ENCODE peak calls at places on chromosomes 2 and 18, in four cellular contexts. One of them, this sample, is unnamed. For H3K27me3, the result is how much of the 10 kb centered on the place peaks cover.

GRCh38 chr2:151845481-151845880 is 17.3 kb upstream of the ARL5A start:
- DNase-seq in uterus: no peak
- DNase-seq in right atrium auricular region: no peak
- DNase-seq in left lung: no peak
- DNase-seq in this sample: no peak

GRCh38 chr2:172734711-172735645 is 667 bp upstream of the RAPGEF4 start:
- DNase-seq in uterus: no peak
- DNase-seq in right atrium auricular region: no peak
- DNase-seq in left lung: no peak
- DNase-seq in this sample: no peak

GRCh38 chr2:121596221-121597080 is 52.8 kb downstream of the CLASP1 start:
- DNase-seq in uterus: no peak
- DNase-seq in right atrium auricular region: no peak
- DNase-seq in left lung: peak
- DNase-seq in this sample: no peak

GRCh38 chr2:84879595-84880394 is 1.1 kb downstream of the TRABD2A start:
- DNase-seq in uterus: no peak
- DNase-seq in right atrium auricular region: peak
- DNase-seq in left lung: no peak
- DNase-seq in this sample: no peak

GRCh38 chr2:71938659-71939587 is 208.7 kb downstream of the CYP26B1 start:
- DNase-seq in uterus: no peak
- DNase-seq in right atrium auricular region: peak
- DNase-seq in left lung: no peak
- DNase-seq in this sample: peak

GRCh38 chr2:74894261-74895030 is 60.5 kb downstream of the HK2 start:
- DNase-seq in uterus: no peak
- DNase-seq in right atrium auricular region: peak
- DNase-seq in left lung: no peak
- DNase-seq in this sample: no peak

GRCh38 chr18:39318462-39318861 is 1752.9 kb upstream of the CELF4 start:
- DNase-seq in uterus: no peak
- DNase-seq in right atrium auricular region: no peak
- DNase-seq in left lung: no peak
- DNase-seq in this sample: no peak

GRCh38 chr2:71879509-71880184 is 268.0 kb downstream of the CYP26B1 start:
- DNase-seq in uterus: no peak
- DNase-seq in right atrium auricular region: no peak
- DNase-seq in left lung: no peak
- DNase-seq in this sample: no peak

GRCh38 chr2:14903709-14904374 is 271.3 kb downstream of the LRATD1 start:
- DNase-seq in uterus: no peak
- DNase-seq in right atrium auricular region: no peak
- DNase-seq in left lung: no peak
- DNase-seq in this sample: no peak

DNA sequence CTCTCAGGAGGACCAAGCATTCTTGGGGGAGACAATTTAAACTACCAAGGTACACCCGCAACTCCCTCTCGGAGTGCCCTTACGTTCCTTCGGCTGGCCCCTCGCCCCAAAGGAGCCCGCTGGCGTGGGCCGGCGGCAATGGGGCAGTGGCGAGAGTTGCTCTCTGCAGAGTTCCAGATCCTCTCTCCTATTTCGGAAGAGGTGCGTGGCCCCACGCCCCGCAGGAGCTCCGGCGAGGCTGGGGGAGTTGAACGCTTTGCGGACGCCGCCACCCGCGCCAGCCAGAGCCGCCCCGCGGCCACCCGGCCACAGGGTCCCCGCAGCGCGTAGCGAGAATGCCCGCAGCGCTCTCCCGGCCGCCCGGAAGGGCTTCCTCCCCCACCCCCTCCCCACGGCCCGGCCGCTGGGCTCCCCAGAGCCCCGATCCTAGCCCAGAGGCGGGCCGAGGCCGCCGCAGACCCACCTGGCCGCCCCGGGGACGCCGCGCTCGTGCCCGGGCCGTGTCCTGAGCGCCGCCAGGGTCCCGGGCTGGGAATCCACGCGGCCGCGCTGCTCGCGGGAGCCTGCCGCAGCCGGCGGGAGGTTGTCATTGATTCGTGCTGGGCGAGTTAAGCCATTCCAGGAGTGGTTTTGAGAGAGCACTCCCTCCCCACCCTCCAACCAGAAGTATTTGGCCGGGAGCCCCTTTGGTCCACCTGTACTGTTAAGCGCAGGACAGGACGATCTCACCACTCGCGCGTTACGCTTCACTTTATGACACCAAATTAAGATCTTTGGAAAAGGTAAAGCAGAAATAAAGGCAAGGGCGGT is 206.3 kb upstream of the SMAD2 start:
- DNase-seq in uterus: peak
- DNase-seq in right atrium auricular region: no peak
- DNase-seq in left lung: peak
- DNase-seq in this sample: no peak
- H3K27me3 ChIP-seq in uterus: under half
- H3K27me3 ChIP-seq in right atrium auricular region: under half
- H3K27me3 ChIP-seq in left lung: under half
- H3K27me3 ChIP-seq in this sample: under half

DNA sequence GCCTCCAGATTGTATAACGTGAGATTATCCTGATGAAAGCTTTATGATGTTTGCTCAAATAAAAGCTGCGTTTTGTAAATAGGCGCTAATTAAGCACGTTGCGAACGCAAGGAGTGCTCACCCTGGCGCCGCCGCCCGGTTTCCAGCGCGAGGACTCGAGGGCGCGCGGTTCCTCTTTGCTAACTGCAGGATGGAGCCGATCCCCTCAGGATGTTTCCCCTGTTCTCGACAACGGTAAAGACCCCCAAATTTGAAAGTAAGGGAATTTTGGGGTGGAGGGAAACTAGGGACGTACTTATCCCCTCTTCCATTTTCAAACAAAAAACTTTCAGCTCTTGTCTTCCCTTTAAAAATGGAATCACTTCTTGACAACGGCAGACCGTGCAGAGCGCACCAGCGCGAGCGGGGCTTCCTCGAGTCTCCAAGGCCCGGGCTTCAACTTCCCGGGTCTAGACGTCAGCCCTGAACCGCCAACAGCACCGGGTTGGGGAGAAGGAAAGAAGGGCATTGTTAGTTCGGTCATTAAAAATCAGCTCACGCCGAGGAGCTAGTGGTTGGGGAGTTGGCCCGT is 1.1 kb upstream of the GBX2 start:
- DNase-seq in uterus: no peak
- DNase-seq in right atrium auricular region: no peak
- DNase-seq in left lung: no peak
- DNase-seq in this sample: no peak
- H3K27me3 ChIP-seq in uterus: half or more
- H3K27me3 ChIP-seq in right atrium auricular region: half or more
- H3K27me3 ChIP-seq in left lung: half or more
- H3K27me3 ChIP-seq in this sample: half or more

GRCh38 chr2:178208817-178209216 is 14.5 kb downstream of the OSBPL6 start:
- DNase-seq in uterus: no peak
- DNase-seq in right atrium auricular region: no peak
- DNase-seq in left lung: no peak
- DNase-seq in this sample: no peak

GRCh38 chr2:178211460-178211859 is 17.1 kb downstream of the OSBPL6 start:
- DNase-seq in uterus: no peak
- DNase-seq in right atrium auricular region: no peak
- DNase-seq in left lung: no peak
- DNase-seq in this sample: no peak

GRCh38 chr2:178208336-178208735 is 14.0 kb downstream of the OSBPL6 start:
- DNase-seq in uterus: no peak
- DNase-seq in right atrium auricular region: no peak
- DNase-seq in left lung: no peak
- DNase-seq in this sample: no peak

GRCh38 chr2:178205853-178206516 is 11.7 kb downstream of the OSBPL6 start:
- DNase-seq in uterus: no peak
- DNase-seq in right atrium auricular region: no peak
- DNase-seq in left lung: no peak
- DNase-seq in this sample: no peak

DNA sequence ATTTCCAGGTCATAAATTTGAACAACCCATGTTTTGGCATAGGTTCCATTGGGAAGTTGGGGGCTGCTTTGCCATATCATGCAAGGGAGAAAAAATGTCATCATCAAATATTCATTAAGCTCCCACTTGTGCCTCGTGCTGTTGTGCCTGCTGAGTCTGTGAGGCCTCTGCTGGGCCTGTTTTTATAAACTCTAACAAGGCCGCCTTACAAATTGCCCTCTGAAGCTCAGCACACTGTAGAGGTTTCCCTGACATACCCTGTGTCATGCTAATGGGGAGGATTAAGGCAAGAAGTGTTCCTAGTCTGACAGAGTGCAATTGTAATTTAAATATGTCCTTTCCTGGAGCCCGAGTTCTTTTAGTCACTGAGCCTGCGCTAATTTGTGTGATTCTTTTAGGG is 17.6 kb downstream of the OSBPL6 start:
- DNase-seq in uterus: no peak
- DNase-seq in right atrium auricular region: no peak
- DNase-seq in left lung: no peak
- DNase-seq in this sample: no peak
- H3K27me3 ChIP-seq in uterus: under half
- H3K27me3 ChIP-seq in right atrium auricular region: under half
- H3K27me3 ChIP-seq in left lung: under half
- H3K27me3 ChIP-seq in this sample: under half

GRCh38 chr2:24046599-24046929 is 627 bp downstream of the WDCP start:
- DNase-seq in uterus: no peak
- DNase-seq in right atrium auricular region: no peak
- DNase-seq in left lung: no peak
- DNase-seq in this sample: no peak

GRCh38 chr2:24047703-24048033 is 477 bp upstream of the WDCP start:
- DNase-seq in uterus: no peak
- DNase-seq in right atrium auricular region: no peak
- DNase-seq in left lung: no peak
- DNase-seq in this sample: no peak

GRCh38 chr2:24045511-24046508 is 1.4 kb downstream of the WDCP start:
- DNase-seq in uterus: no peak
- DNase-seq in right atrium auricular region: no peak
- DNase-seq in left lung: no peak
- DNase-seq in this sample: no peak

GRCh38 chr2:24048662-24049484 is 668 bp upstream of the FKBP1B start:
- DNase-seq in uterus: no peak
- DNase-seq in right atrium auricular region: no peak
- DNase-seq in left lung: no peak
- DNase-seq in this sample: no peak

DNA sequence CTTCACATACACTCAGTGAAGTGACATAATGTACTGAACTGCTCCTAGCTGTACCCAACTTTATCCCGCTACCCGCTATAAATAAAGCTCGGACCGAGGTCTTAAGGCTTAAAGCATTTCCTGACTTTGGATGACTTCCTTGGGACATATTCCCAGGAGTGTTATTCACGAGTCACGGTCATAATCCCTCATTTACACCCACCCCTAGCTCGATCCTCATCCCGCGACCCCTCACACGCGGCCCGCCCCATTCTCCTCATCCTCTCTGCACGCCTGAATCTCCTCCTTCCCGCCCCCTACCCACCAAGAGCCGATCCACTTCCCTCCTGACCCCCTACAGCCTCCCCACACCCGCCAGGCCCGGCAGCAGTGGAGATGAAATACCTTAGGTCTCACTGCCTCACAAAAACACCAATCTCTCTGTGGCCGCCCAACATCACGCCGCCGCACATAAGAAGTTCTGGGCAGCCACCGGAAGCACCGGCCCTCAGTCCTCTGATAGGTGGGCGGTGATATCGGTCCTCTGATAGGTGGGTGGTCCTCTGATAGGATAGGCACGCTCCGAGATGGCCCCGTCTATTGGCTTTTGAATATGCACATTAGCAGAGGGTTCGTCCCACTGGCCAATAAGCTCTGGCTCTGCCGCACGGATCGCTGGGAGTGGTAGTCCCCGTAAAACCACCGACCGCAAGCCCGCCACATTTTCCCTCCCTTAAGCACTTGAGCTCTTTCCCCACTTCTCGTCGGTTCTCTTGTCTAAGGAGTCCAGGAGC is at the start of gene WDCP:
- DNase-seq in uterus: peak
- DNase-seq in right atrium auricular region: peak
- DNase-seq in left lung: peak
- DNase-seq in this sample: peak
- H3K27me3 ChIP-seq in uterus: under half
- H3K27me3 ChIP-seq in right atrium auricular region: under half
- H3K27me3 ChIP-seq in left lung: under half
- H3K27me3 ChIP-seq in this sample: under half

GRCh38 chr18:78827141-78827540 is 152.5 kb upstream of the SALL3 start:
- DNase-seq in uterus: no peak
- DNase-seq in right atrium auricular region: no peak
- DNase-seq in left lung: no peak
- DNase-seq in this sample: no peak
- H3K27me3 ChIP-seq in uterus: under half
- H3K27me3 ChIP-seq in right atrium auricular region: under half
- H3K27me3 ChIP-seq in left lung: under half
- H3K27me3 ChIP-seq in this sample: under half

DNA sequence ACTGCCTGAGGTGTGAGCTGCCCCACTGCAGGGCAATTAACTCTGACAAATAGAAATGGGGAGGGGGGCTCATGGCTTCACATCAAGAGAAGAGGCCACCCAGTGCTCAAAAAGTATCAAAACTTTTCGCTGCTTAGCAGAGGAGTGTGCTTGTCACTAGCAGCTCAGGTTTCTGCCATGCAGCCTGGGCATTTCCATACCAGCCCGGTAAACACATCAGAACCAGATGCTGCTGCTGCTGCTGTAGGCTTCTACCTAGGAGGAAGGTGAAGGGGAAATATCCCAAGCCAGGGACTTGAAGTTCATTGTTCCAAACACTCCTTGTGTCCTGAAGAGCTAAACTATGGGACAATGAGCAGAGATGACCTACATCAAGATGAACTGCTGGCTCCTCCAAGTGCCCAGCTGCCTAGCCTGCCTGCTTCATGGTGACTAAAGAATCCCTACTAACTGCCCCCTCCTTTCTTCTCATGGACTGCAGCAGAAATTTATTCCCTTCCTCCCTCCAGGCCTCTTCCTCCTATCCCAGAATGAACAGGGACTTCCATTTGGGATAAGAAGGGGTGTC is 16.4 kb downstream of the POU3F3 start:
- DNase-seq in uterus: no peak
- DNase-seq in right atrium auricular region: no peak
- DNase-seq in left lung: no peak
- DNase-seq in this sample: no peak
- H3K27me3 ChIP-seq in uterus: under half
- H3K27me3 ChIP-seq in right atrium auricular region: under half
- H3K27me3 ChIP-seq in left lung: half or more
- H3K27me3 ChIP-seq in this sample: half or more

DNA sequence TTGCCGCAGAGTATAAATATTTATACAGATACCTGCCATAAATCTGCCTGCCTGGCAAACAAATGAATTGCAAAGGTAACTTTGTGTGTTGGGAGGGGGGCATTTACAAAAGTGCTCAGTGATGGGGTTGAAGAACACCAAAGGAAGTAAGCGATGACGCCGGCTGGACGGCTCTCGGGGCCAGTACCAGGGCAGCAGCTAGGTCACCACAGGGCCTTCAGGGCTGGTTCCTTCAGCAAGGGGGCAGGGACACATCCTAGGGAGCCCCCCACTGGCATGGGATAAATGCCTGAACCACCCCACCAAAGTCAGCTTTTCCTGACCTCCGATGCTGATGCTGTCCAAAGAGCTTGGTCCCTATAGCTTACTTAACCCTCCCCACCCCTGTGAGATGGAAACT is 190.4 kb downstream of the CELF4 start:
- DNase-seq in uterus: no peak
- DNase-seq in right atrium auricular region: no peak
- DNase-seq in left lung: no peak
- DNase-seq in this sample: no peak
- H3K27me3 ChIP-seq in uterus: under half
- H3K27me3 ChIP-seq in right atrium auricular region: under half
- H3K27me3 ChIP-seq in left lung: under half
- H3K27me3 ChIP-seq in this sample: under half